ENCODE peak calls at places on chromosomes 4 and X, in four cellular contexts. F is MM.1S, B is SK-N-SH, S is left lung. G is an unnamed sample.

GRCh38 chr4:76758290-76758882 is 139.6 kb downstream of the SOWAHB start:
- DNase-seq in F (peak), B (peak), S (no peak), G (no peak)

GRCh38 chrX:13533726-13534125 is 35.7 kb upstream of the EGFL6 start:
- DNase-seq in F (no peak), B (no peak), S (no peak), G (no peak)

GRCh38 chrX:38561951-38562719 is 793 bp downstream of the TSPAN7 start:
- DNase-seq in F (no peak), B (peak), S (peak), G (peak)

GRCh38 chr4:159434496-159435241 is 331.8 kb downstream of the RAPGEF2 start:
- DNase-seq in F (no peak), B (no peak), S (no peak), G (no peak)

GRCh38 chrX:54357414-54358377 is at the start of gene WNK3:
- DNase-seq in F (no peak), B (peak), S (peak), G (no peak)

GRCh38 chrX:41384041-41384705 is 50.2 kb downstream of the DDX3X start:
- DNase-seq in F (no peak), B (no peak), S (peak), G (no peak)

GRCh38 chr4:136864580-136865185 is 667.6 kb downstream of the PCDH18 start:
- DNase-seq in F (peak), B (peak), S (no peak), G (peak)

GRCh38 chr4:78776031-78776728 is at the start of gene BMP2K:
- DNase-seq in F (peak), B (peak), S (peak), G (peak)

GRCh38 chr4:75555294-75556164 is at the start of gene ODAPH:
- DNase-seq in F (peak), B (no peak), S (no peak), G (no peak)

GRCh38 chr4:150746156-150746555 is 164.2 kb downstream of the MAB21L2 start:
- DNase-seq in F (no peak), B (no peak), S (no peak), G (no peak)

GRCh38 chr4:76952071-76952470 is 2.5 kb downstream of the SEPTIN11 start:
- DNase-seq in F (no peak), B (no peak), S (no peak), G (no peak)

GRCh38 chrX:110409925-110410324 is 51.3 kb downstream of the RTL9 start:
- DNase-seq in F (no peak), B (no peak), S (no peak), G (no peak)

GRCh38 chrX:28876415-28876814 is 289.2 kb downstream of the IL1RAPL1 start:
- DNase-seq in F (no peak), B (no peak), S (no peak), G (no peak)

GRCh38 chrX:64186974-64187761 is 18.3 kb downstream of the AMER1 start:
- DNase-seq in F (no peak), B (no peak), S (no peak), G (no peak)

GRCh38 chr4:172099376-172099775 is 286.2 kb downstream of the GALNTL6 start:
- DNase-seq in F (no peak), B (no peak), S (no peak), G (no peak)

GRCh38 chr4:47942420-47942819 is 28.0 kb upstream of the NFXL1 start:
- DNase-seq in F (no peak), B (no peak), S (peak), G (no peak)

GRCh38 chr4:42568610-42569207 is 88.2 kb downstream of the ATP8A1 start:
- DNase-seq in F (peak), B (peak), S (no peak), G (peak)

GRCh38 chr4:16869594-16870245 is 28.7 kb downstream of the LDB2 start:
- DNase-seq in F (no peak), B (no peak), S (no peak), G (no peak)

GRCh38 chrX:25344191-25344936 is 328.6 kb upstream of the ARX start:
- DNase-seq in F (no peak), B (no peak), S (no peak), G (peak)

GRCh38 chr4:3241905-3242304 is 7.1 kb upstream of the MSANTD1 start:
- DNase-seq in F (no peak), B (no peak), S (no peak), G (no peak)

GRCh38 chr4:105155426-105155825 is 8.8 kb downstream of the TET2 start:
- DNase-seq in F (no peak), B (no peak), S (no peak), G (no peak)

GRCh38 chrX:53716328-53717088 is 30.0 kb upstream of the HUWE1 start:
- DNase-seq in F (peak), B (no peak), S (no peak), G (peak)

GRCh38 chrX:110226931-110227330 is 91.0 kb downstream of the AMMECR1 start:
- DNase-seq in F (no peak), B (no peak), S (no peak), G (no peak)

GRCh38 chrX:34332336-34332735 is 200.2 kb upstream of the FAM47A start:
- DNase-seq in F (no peak), B (no peak), S (no peak), G (no peak)

GRCh38 chrX:22987452-22987851 is 12.3 kb upstream of the DDX53 start:
- DNase-seq in F (no peak), B (no peak), S (no peak), G (no peak)

GRCh38 chr4:4347585-4347984 is 39.3 kb upstream of the NSG1 start:
- DNase-seq in F (no peak), B (no peak), S (no peak), G (no peak)

GRCh38 chr4:138348055-138348454 is 105.9 kb upstream of the SLC7A11 start:
- DNase-seq in F (no peak), B (no peak), S (no peak), G (peak)

GRCh38 chr4:1330761-1331590 is 16.0 kb upstream of the UVSSA start:
- DNase-seq in F (no peak), B (peak), S (peak), G (peak)

GRCh38 chr4:173537628-173538147 is 7.7 kb upstream of the HAND2 start:
- DNase-seq in F (no peak), B (no peak), S (no peak), G (no peak)

GRCh38 chr4:173539986-173540385 is 10.0 kb upstream of the HAND2 start:
- DNase-seq in F (no peak), B (no peak), S (no peak), G (no peak)

GRCh38 chr4:173536808-173537429 is 6.9 kb upstream of the HAND2 start:
- DNase-seq in F (peak), B (peak), S (no peak), G (no peak)

GRCh38 chr4:173538903-173539445 is 8.9 kb upstream of the HAND2 start:
- DNase-seq in F (no peak), B (no peak), S (no peak), G (no peak)

DNA sequence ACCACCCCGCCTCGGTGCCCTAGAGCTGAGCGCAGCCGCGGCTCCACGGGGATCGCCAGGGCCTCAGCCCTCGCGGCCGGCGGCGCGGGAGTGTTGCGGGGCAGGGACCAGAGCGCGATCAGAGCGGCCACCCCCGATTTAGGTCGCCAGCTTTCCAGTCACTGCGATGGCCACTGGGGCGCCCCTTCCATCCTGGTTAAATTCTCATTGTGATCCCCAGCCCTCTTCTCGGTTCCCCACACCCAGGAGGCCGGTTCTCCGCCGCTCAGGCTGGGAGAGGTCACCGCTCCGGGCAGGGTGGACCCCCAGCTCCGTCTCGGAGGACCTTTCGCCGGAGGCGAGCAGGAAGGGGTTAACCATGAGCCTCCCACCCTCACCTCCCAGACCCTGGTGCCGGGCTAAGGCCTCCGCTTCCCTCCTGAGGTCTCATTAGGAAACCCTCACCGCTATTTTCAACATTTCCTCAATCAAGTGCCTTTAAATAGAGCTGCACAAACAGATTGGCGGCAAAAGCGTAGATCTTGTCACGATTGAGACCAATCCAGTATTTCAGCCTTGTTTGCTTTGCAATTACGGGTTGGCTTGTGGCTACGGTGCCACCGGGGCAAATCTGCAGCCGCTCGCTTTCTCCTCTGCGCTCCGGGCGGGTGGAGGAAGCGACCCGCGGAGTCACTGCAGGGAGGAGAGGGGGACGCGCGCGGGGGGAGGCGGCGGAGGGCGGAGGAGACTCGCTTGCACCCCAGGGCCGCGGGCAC is 8.3 kb upstream of the HAND2 start:
- DNase-seq in F (peak), B (peak), S (peak), G (no peak)
- H3K4me3 ChIP-seq in F (peak), B (peak), S (peak), G (peak)

GRCh38 chrX:155333701-155334100 is 713 bp downstream of the CLIC2 start:
- DNase-seq in F (no peak), B (no peak), S (no peak), G (no peak)
- H3K4me3 ChIP-seq in F (peak), B (no peak), S (peak), G (no peak)

GRCh38 chr4:127852661-127853060 is 28.0 kb upstream of the PLK4 start:
- DNase-seq in F (no peak), B (no peak), S (no peak), G (no peak)
- H3K4me3 ChIP-seq in F (no peak), B (no peak), S (no peak), G (no peak)

GRCh38 chr4:89305712-89306437 is 1.7 kb downstream of the GPRIN3 start:
- DNase-seq in F (peak), B (no peak), S (no peak), G (no peak)
- H3K4me3 ChIP-seq in F (peak), B (no peak), S (peak), G (no peak)

DNA sequence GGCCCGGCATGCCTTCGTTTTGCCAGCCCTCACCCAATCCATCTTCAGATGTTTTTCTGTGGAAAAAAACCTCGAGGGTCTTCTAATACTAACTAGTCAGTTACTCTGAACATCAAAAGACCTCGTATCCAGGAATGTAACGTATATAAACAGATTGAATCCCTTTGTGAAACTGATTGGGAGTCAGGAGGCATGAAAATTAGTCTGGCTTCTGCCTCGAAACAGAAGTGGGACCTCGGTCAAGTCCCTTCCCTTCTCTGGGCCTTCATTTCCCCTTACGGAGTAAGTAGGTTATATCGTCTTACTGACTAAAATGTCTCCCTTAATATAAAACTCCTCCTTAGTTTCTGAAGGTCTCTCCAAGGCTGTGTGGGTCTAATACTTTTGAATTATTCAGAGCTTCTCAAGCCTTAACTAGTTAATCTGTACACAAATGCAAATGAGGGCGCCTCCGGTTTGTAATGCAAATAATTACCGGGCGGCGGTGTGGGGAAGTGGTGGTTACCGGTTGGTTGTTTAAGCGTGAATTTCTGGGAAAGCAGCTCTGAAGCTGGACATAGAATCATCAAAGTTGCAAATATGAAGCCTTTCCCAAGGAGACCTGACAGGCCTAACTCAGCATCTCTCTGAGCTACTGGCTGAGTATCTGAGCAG is 11.4 kb upstream of the NKRF start:
- DNase-seq in F (no peak), B (no peak), S (no peak), G (no peak)
- H3K4me3 ChIP-seq in F (no peak), B (no peak), S (no peak), G (no peak)

DNA sequence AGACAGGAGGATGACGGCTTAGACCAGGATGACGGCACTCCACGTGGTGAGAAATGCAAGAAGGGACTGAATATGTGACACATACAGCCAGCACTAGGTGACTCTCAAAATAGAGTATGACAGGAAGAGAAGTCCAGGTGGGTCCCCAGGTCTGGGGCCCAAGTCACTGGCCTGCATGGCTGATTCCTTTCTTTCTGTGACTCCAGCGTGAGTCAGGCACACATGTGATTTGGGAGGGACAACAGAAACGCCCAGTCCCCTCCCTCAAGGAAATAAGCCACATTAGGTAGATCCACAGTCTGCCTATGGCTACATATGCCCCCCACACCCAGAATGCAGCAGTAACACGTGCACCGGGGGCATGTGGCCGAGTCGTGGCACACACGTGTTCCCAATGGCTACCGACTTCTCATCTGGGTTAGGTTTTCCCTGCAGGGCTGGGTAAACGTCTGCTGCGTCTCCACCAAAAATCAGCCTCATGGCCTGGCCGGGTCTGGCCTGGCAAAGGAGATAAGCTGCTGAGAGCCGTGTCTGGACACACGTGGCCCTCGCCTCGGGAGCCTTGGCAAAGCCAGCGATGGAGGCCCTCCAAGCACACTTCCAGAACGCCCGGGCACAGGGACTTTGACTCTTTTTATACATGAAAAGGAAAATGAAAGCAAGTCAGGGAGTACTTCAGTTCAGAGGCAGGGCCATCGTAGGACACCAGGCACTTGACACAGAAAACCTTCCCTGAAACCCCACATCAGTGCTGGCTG is 19.3 kb downstream of the SEL1L3 start:
- DNase-seq in F (peak), B (no peak), S (peak), G (no peak)
- H3K4me3 ChIP-seq in F (peak), B (no peak), S (peak), G (no peak)

GRCh38 chr4:173531085-173531965 is 1.3 kb upstream of the HAND2 start:
- DNase-seq in F (no peak), B (no peak), S (peak), G (no peak)

GRCh38 chr4:173532725-173533511 is 2.9 kb upstream of the HAND2 start:
- DNase-seq in F (no peak), B (no peak), S (no peak), G (no peak)

GRCh38 chr4:173534439-173534838 is 4.4 kb upstream of the HAND2 start:
- DNase-seq in F (no peak), B (peak), S (no peak), G (no peak)

GRCh38 chr4:173535932-173536331 is 5.9 kb upstream of the HAND2 start:
- DNase-seq in F (no peak), B (no peak), S (no peak), G (no peak)

GRCh38 chr4:173535165-173535737 is 5.2 kb upstream of the HAND2 start:
- DNase-seq in F (no peak), B (no peak), S (no peak), G (no peak)
- H3K4me3 ChIP-seq in F (no peak), B (peak), S (no peak), G (no peak)

GRCh38 chr4:99947608-99948007 is 1.2 kb upstream of the DNAJB14 start:
- DNase-seq in F (no peak), B (no peak), S (no peak), G (no peak)
- H3K4me3 ChIP-seq in F (peak), B (no peak), S (peak), G (no peak)